ENCODE peak calls at places on chromosome 1, in nine cellular contexts. J is NCI-H2081, N is KBM-7, X is memory B cell, C is HuH-7, I is tibial artery, Y is NCI-H1105, Q is A172, U is MCF 10A. O is an unnamed sample.

GRCh38 chr1:41379741-41380130 is 18.5 kb downstream of the FOXO6 start:
- DNase-seq in X (no peak), U (no peak), Y (no peak), N (no peak), Q (no peak), J (peak; percentile 75), C (no peak), I (no peak), O (peak; percentile 58)

GRCh38 chr1:26703466-26703865 is 7.7 kb downstream of the ARID1A start:
- DNase-seq in X (no peak), I (no peak), U (no peak), Y (no peak), N (no peak), J (no peak), C (no peak), Q (no peak), O (no peak)

GRCh38 chr1:76035053-76035452 is 39.5 kb upstream of the ST6GALNAC3 start:
- DNase-seq in I (no peak), Q (no peak), N (no peak), C (no peak), U (peak; percentile 12), J (peak; percentile 5), X (no peak), Y (no peak), O (no peak)

GRCh38 chr1:56557746-56558145 is 21.6 kb downstream of the PLPP3 start:
- DNase-seq in U (no peak), C (no peak), Q (no peak), Y (no peak), J (no peak), I (no peak), N (no peak), X (no peak), O (no peak)

GRCh38 chr1:56965916-56966697 is at the start of gene C8B:
- DNase-seq in I (no peak), Y (no peak), X (no peak), U (no peak), N (no peak), C (no peak), J (no peak), Q (no peak), O (no peak)

GRCh38 chr1:229192031-229192430 is 78.9 kb upstream of the RAB4A start:
- DNase-seq in X (no peak), I (no peak), J (no peak), Y (no peak), C (no peak), U (peak; percentile 94), Q (peak; percentile 13), N (no peak), O (no peak)

GRCh38 chr1:219120625-219121544 is 52.8 kb upstream of the LYPLAL1 start:
- DNase-seq in J (no peak), U (peak; percentile 79), C (no peak), N (no peak), Y (no peak), I (peak; percentile 59), X (no peak), Q (peak; percentile 17), O (no peak)

GRCh38 chr1:86507935-86508582 is 38.8 kb upstream of the CLCA4 start:
- DNase-seq in Q (no peak), Y (no peak), C (no peak), U (peak; percentile 40), X (no peak), J (no peak), N (peak; percentile 60), I (no peak), O (no peak)

GRCh38 chr1:114219247-114219872 is 65.7 kb upstream of the SYT6 start:
- DNase-seq in N (no peak), I (no peak), U (peak; percentile 19), Q (peak; percentile 17), J (no peak), C (no peak), X (no peak), Y (no peak), O (no peak)

GRCh38 chr1:204320413-204320812 is 39.3 kb downstream of the PLEKHA6 start:
- DNase-seq in Q (peak; percentile 51), Y (no peak), U (peak; percentile 93), J (no peak), X (no peak), N (no peak), I (no peak), C (no peak), O (no peak)

O was measured in NCI-H2171.